ENCODE peak calls at places on chromosomes 1 and 21, in six cellular contexts. Q, D, R, K, L and Z are unnamed samples.

GRCh38 chr1:35718492-35719336 is at the start of gene C1orf216:
- DNase-seq in Q (peak; percentile 21), D (peak; percentile 74), R (peak; percentile 78), K (peak; percentile 73), L (peak; percentile 70), Z (peak; percentile 72)

GRCh38 chr1:39969048-39969447 is 14.1 kb downstream of the MFSD2A start:
- DNase-seq in Q (no peak), D (peak; percentile 58), R (no peak), K (no peak), L (no peak), Z (no peak)

GRCh38 chr21:20258542-20258941 is 739.7 kb upstream of the NCAM2 start:
- DNase-seq in Q (no peak), D (no peak), R (no peak), K (no peak), L (no peak), Z (no peak)

GRCh38 chr1:176193663-176194062 is 13.4 kb downstream of the COP1 start:
- DNase-seq in Q (no peak), D (no peak), R (no peak), K (no peak), L (no peak), Z (no peak)

GRCh38 chr1:117613249-117613968 is 7.6 kb downstream of the TENT5C start:
- DNase-seq in Q (no peak), D (no peak), R (no peak), K (no peak), L (no peak), Z (no peak)

GRCh38 chr1:101128211-101128727 is 102.7 kb upstream of the DPH5 start:
- DNase-seq in Q (no peak), D (no peak), R (no peak), K (peak; percentile 28), L (no peak), Z (no peak)

GRCh38 chr1:67479146-67479891 is 49.1 kb upstream of the SERBP1 start:
- DNase-seq in Q (no peak), D (no peak), R (peak; percentile 5), K (no peak), L (no peak), Z (no peak)

GRCh38 chr1:9182784-9183257 is 51.8 kb upstream of the H6PD start:
- DNase-seq in Q (no peak), D (no peak), R (no peak), K (no peak), L (no peak), Z (no peak)

GRCh38 chr1:84406209-84406917 is 8.1 kb downstream of the DNASE2B start:
- DNase-seq in Q (no peak), D (no peak), R (no peak), K (no peak), L (no peak), Z (no peak)

GRCh38 chr1:205714190-205714905 is 34.0 kb upstream of the SLC45A3 start:
- DNase-seq in Q (no peak), D (no peak), R (peak; percentile 47), K (no peak), L (no peak), Z (no peak)

GRCh38 chr1:175482072-175482451 is 261.3 kb downstream of the TNR start:
- DNase-seq in Q (no peak), D (no peak), R (no peak), K (no peak), L (no peak), Z (no peak)

GRCh38 chr1:184888505-184888904 is 85.8 kb downstream of the NIBAN1 start:
- DNase-seq in Q (no peak), D (no peak), R (peak; percentile 84), K (no peak), L (no peak), Z (no peak)

GRCh38 chr1:41108696-41109284 is 87.3 kb upstream of the SLFNL1 start:
- DNase-seq in Q (no peak), D (no peak), R (peak; percentile 52), K (no peak), L (no peak), Z (no peak)

GRCh38 chr1:201718346-201719202 is 110.4 kb upstream of the IPO9 start:
- DNase-seq in Q (no peak), D (no peak), R (no peak), K (no peak), L (no peak), Z (no peak)

GRCh38 chr1:212915245-212916091 is 34.9 kb upstream of the VASH2 start:
- DNase-seq in Q (no peak), D (no peak), R (peak; percentile 79), K (no peak), L (no peak), Z (no peak)

GRCh38 chr1:174131032-174131638 is 28.2 kb upstream of the RABGAP1L start:
- DNase-seq in Q (no peak), D (no peak), R (no peak), K (no peak), L (no peak), Z (no peak)

GRCh38 chr1:201348211-201348566 is 29.3 kb downstream of the TNNT2 start:
- DNase-seq in Q (no peak), D (peak; percentile 45), R (peak; percentile 60), K (no peak), L (peak; percentile 13), Z (peak; percentile 57)

GRCh38 chr1:34774967-34775366 is 6.0 kb upstream of the GJB3 start:
- DNase-seq in Q (no peak), D (no peak), R (no peak), K (no peak), L (no peak), Z (no peak)

GRCh38 chr1:95017775-95018174 is 55.0 kb downstream of the ALG14 start:
- DNase-seq in Q (no peak), D (no peak), R (no peak), K (no peak), L (no peak), Z (no peak)

GRCh38 chr1:59477286-59477685 is 180.4 kb downstream of the FGGY start:
- DNase-seq in Q (no peak), D (no peak), R (peak; percentile 71), K (no peak), L (peak; percentile 66), Z (peak; percentile 59)

GRCh38 chr1:66292944-66293343 is 241.0 kb upstream of the SGIP1 start:
- DNase-seq in Q (no peak), D (no peak), R (no peak), K (no peak), L (no peak), Z (no peak)

GRCh38 chr1:18640228-18641004 is 9.8 kb downstream of the PAX7 start:
- DNase-seq in Q (no peak), D (no peak), R (no peak), K (no peak), L (no peak), Z (no peak)

GRCh38 chr1:62716397-62716796 is 28.2 kb upstream of the DOCK7 start:
- DNase-seq in Q (no peak), D (no peak), R (no peak), K (no peak), L (no peak), Z (no peak)

GRCh38 chr1:169003864-169004516 is 102.5 kb upstream of the ATP1B1 start:
- DNase-seq in Q (no peak), D (peak; percentile 62), R (no peak), K (no peak), L (no peak), Z (no peak)

GRCh38 chr21:25895565-25896205 is 160.9 kb downstream of the GABPA start:
- DNase-seq in Q (no peak), D (no peak), R (peak; percentile 66), K (no peak), L (no peak), Z (no peak)

GRCh38 chr1:30117685-30118084 is 605.7 kb downstream of the MATN1 start:
- DNase-seq in Q (no peak), D (no peak), R (no peak), K (no peak), L (no peak), Z (no peak)

GRCh38 chr1:169044296-169044695 is 62.2 kb upstream of the ATP1B1 start:
- DNase-seq in Q (no peak), D (no peak), R (no peak), K (peak; percentile 30), L (no peak), Z (peak; percentile 19)

GRCh38 chr1:93734999-93735398 is 53.4 kb upstream of the BCAR3 start:
- DNase-seq in Q (no peak), D (no peak), R (no peak), K (no peak), L (no peak), Z (no peak)

GRCh38 chr1:111538343-111539035 is 35.1 kb upstream of the ADORA3 start:
- DNase-seq in Q (no peak), D (no peak), R (peak; percentile 60), K (no peak), L (no peak), Z (no peak)

GRCh38 chr1:187617776-187618175 is 789.0 kb downstream of the PLA2G4A start:
- DNase-seq in Q (no peak), D (no peak), R (no peak), K (no peak), L (no peak), Z (no peak)

GRCh38 chr1:155925506-155925905 is 8.7 kb downstream of the KHDC4 start:
- DNase-seq in Q (no peak), D (no peak), R (no peak), K (no peak), L (no peak), Z (no peak)

GRCh38 chr1:23132033-23132432 is 36.6 kb downstream of the LUZP1 start:
- DNase-seq in Q (no peak), D (no peak), R (no peak), K (no peak), L (no peak), Z (no peak)

GRCh38 chr1:85544689-85545203 is 35.8 kb upstream of the CCN1 start:
- DNase-seq in Q (no peak), D (no peak), R (peak; percentile 44), K (no peak), L (no peak), Z (no peak)

GRCh38 chr1:69700770-69701169 is 133.0 kb downstream of the LRRC7 start:
- DNase-seq in Q (no peak), D (no peak), R (peak; percentile 23), K (no peak), L (no peak), Z (no peak)

GRCh38 chr1:6465461-6466005 is 440 bp downstream of the TNFRSF25 start:
- DNase-seq in Q (no peak), D (no peak), R (no peak), K (peak; percentile 53), L (no peak), Z (no peak)

GRCh38 chr1:55289614-55290013 is 74.5 kb upstream of the USP24 start:
- DNase-seq in Q (no peak), D (no peak), R (no peak), K (no peak), L (no peak), Z (no peak)

GRCh38 chr1:15748690-15749398 is 6.5 kb downstream of the TMEM82 start:
- DNase-seq in Q (no peak), D (no peak), R (no peak), K (no peak), L (no peak), Z (no peak)